ENCODE peak calls at places on chromosomes 11 and 22, in five cellular contexts. L, J, D, G and E are unnamed samples.
A peak's percentile ranks its signal among the peaks of the same experiment; 100 is the strongest.

GRCh38 chr11:22555901-22556300 is 69.7 kb downstream of the FANCF start:
- DNase-seq in D (no peak), L (no peak), J (no peak), G (no peak), E (no peak)

GRCh38 chr22:17479129-17479528 is 84.2 kb upstream of the SLC25A18 start:
- DNase-seq in J (no peak), D (no peak), L (no peak), G (no peak), E (no peak)

GRCh38 chr11:64864473-64865285 is 13.7 kb downstream of the EHD1 start:
- DNase-seq in J (no peak), L (peak; percentile 55), D (peak; percentile 79), G (no peak), E (no peak)

GRCh38 chr11:121485221-121485620 is 32.5 kb upstream of the SORL1-AS1 start:
- DNase-seq in D (no peak), L (no peak), J (no peak), G (no peak), E (no peak)

GRCh38 chr22:43446881-43447280 is 35.1 kb downstream of the MPPED1 start:
- DNase-seq in L (no peak), G (no peak), D (no peak), J (peak; percentile 30), E (no peak)

GRCh38 chr11:118437046-118437735 is 899 bp downstream of the KMT2A start:
- DNase-seq in J (peak; percentile 68), L (peak; percentile 64), G (peak; percentile 37), D (peak; percentile 32), E (no peak)

GRCh38 chr11:70383664-70384395 is 14.5 kb upstream of the CTTN start:
- DNase-seq in G (no peak), L (no peak), D (no peak), J (no peak), E (no peak)

GRCh38 chr11:25924586-25924985 is 407.3 kb upstream of the ANO3 start:
- DNase-seq in L (no peak), J (no peak), D (no peak), G (no peak), E (no peak)

GRCh38 chr11:132453411-132453810 is 1078.9 kb downstream of the OPCML start:
- DNase-seq in J (no peak), G (no peak), L (no peak), D (no peak), E (no peak)

GRCh38 chr11:133678211-133678610 is 145.9 kb upstream of the OPCML start:
- DNase-seq in L (no peak), G (no peak), D (no peak), J (no peak), E (no peak)

GRCh38 chr11:133679896-133680295 is 147.6 kb upstream of the OPCML start:
- DNase-seq in L (no peak), D (no peak), G (no peak), J (no peak), E (no peak)

GRCh38 chr11:133681901-133682300 is 149.6 kb upstream of the OPCML start:
- DNase-seq in J (no peak), L (no peak), D (no peak), G (peak; percentile 8), E (no peak)
- TF ChIP-seq CTCF in J (no peak), L (no peak), D (no peak), G (peak; percentile 20), E (no peak)

DNA sequence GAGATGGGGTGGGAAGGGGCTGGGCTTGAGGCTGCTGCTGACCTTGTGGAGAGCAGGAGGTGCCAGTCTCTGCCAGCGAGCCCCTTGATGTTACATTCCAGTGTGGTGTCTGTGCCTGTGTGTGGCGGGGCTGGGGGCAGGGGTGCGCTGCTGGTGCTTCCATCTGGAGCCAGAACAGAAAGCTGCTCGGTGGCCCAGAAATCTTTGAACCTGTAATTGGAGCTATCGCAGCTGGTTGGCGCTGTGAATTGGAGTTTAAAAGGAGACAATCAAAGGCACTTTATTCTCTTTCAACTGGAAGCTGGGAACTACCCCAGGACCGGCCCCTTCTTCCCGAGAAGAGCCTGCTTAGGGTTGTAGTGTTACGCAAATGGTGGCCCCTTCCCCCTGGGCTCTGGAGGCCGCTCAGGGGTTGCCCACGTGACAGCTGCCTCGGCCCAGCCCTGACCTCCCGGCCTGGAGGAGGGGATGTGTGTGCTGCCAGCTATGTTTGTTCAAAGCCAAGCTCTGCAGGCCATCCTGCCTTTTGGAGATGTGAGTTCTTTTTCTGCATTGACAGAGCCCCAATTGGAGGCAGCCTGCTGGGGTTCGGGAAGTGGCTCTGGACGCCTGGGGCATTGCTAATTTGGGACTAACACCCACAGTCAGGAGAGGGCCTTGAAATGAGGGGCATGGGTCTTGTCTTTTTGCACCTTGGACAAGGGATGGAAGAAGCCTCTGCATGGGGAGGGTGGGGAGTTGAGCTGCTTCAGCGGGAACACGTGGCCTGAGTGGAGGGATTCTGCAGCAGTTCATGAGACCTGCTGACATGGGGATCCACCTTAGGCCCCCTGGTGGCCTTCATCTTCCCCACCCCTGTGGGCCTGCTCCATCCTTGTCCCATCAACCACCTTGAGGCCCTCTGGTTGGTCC is 14.0 kb upstream of the ARSA start:
- DNase-seq in G (no peak), L (peak; percentile 88), D (no peak), J (peak; percentile 71), E (no peak)
- TF ChIP-seq CTCF in G (no peak), L (peak; percentile 56), D (peak; percentile 21), J (peak; percentile 40), E (peak; percentile 40)

GRCh38 chr11:30608534-30608933 is 22.4 kb upstream of the MPPED2 start:
- DNase-seq in J (no peak), D (no peak), G (no peak), L (no peak), E (no peak)

GRCh38 chr11:30603357-30603756 is 17.2 kb upstream of the MPPED2 start:
- DNase-seq in G (no peak), J (no peak), L (no peak), D (no peak), E (no peak)

GRCh38 chr11:30610628-30611027 is 24.5 kb upstream of the MPPED2 start:
- DNase-seq in J (no peak), G (no peak), L (no peak), D (no peak), E (no peak)

GRCh38 chr11:30605036-30605435 is 18.9 kb upstream of the MPPED2 start:
- DNase-seq in J (no peak), D (no peak), L (no peak), G (no peak), E (no peak)
- TF ChIP-seq CTCF in J (no peak), D (no peak), L (no peak), G (peak; percentile 40), E (no peak)

GRCh38 chr11:92141725-92142124 is 82.9 kb upstream of the FAT3 start:
- DNase-seq in J (no peak), D (no peak), L (no peak), G (no peak), E (no peak)

GRCh38 chr11:92131289-92131890 is 93.2 kb upstream of the FAT3 start:
- DNase-seq in D (no peak), J (no peak), L (no peak), G (no peak), E (no peak)

GRCh38 chr11:92141159-92141558 is 83.5 kb upstream of the FAT3 start:
- DNase-seq in G (no peak), D (no peak), J (no peak), L (no peak), E (no peak)

GRCh38 chr11:92140021-92140420 is 84.6 kb upstream of the FAT3 start:
- DNase-seq in G (no peak), D (no peak), L (no peak), J (no peak), E (no peak)

DNA sequence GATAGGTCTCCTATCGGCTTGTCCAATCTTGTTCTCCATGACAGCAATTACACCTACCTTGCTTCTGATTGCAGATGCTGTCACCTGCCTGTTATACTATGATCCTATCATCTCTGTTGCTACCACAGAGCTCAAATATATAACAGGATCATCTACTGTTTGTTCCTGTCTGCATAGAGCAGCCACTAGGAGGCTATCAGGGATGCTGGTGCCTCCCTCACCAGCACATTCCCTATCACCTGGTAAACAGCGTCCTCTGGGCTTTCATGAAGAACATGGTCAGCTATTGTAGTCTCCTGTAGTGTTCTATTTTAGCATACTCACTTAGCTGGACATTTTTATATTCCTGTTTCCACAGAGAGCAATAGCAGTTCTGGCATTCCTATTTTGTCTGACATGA is 87.8 kb upstream of the FAT3 start:
- DNase-seq in J (no peak), D (no peak), G (peak; percentile 9), L (no peak), E (no peak)
- TF ChIP-seq CTCF in J (no peak), D (no peak), G (no peak), L (peak; percentile 24), E (no peak)

GRCh38 chr11:28585007-28585406 is 476.8 kb downstream of the METTL15 start:
- DNase-seq in L (no peak), G (no peak), D (no peak), J (no peak), E (no peak)

DNA sequence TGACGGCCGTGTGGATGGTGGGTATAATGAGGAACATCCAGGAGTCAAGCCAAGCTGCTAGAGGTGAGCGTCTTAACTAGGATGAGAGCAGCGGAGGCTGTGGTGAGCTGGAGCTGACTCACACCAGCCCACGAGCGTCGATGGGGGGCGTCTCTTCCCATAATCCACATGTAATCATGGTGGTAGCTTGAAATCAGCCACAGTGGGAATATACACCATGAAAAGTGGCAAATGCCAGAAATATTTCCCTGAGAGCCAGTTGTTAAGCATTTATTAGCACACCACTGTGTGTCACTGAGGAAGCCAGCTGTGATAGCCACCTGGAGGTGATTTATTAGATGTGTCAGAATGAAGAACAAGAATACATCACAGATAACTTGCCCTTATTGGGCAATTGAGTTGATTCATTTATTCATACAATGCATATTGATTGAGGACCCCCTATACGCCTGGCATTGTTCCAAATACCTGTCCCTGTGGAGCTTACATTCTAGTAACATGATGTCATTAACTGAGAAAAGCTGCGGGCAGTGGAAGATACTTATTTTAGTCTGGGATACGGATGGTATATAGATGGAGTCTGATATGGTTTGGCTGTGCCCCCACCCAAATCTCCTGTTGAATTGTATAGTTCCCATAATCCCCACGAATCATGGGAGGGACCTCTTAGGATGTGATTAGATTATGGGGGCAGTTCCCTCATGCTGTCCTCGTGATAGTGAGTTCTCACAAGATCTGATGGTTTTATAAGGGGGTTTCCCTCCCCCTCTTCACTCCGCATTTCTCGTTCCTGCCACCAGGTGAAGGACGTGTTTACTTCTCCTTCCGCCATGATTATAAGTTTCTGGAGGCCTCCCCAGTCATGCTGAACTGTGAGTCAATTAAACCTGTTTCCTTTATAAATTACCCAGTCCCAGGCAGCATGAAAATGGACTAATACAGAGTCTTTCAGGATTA is 473.4 kb downstream of the METTL15 start:
- DNase-seq in L (no peak), J (no peak), D (no peak), G (no peak), E (no peak)
- TF ChIP-seq CTCF in L (no peak), J (no peak), D (no peak), G (peak; percentile 46), E (peak; percentile 9)

GRCh38 chr11:2415601-2416380 is 15.2 kb downstream of the TSSC4 start:
- DNase-seq in D (no peak), J (no peak), G (no peak), L (no peak), E (no peak)
- TF ChIP-seq CTCF in D (no peak), J (no peak), G (no peak), L (no peak), E (peak; percentile 18)

GRCh38 chr22:37202001-37202555 is 10.2 kb downstream of the SSTR3 start:
- DNase-seq in G (no peak), L (no peak), D (no peak), J (peak; percentile 37), E (no peak)
- TF ChIP-seq CTCF in G (no peak), L (no peak), D (no peak), J (no peak), E (no peak)